ENCODE peak calls at places on chromosomes 13 and 19, in eight cellular contexts. O, F, R, X, L, S, J and C are unnamed samples.

GRCh38 chr19:50198431-50199253 is 4.8 kb upstream of the MYH14 start:
- DNase-seq in O (no peak), F (no peak), R (no peak), X (no peak), L (no peak), S (no peak), J (no peak), C (no peak)

GRCh38 chr19:48962029-48962848 is 2.9 kb upstream of the FTL start:
- DNase-seq in O (no peak), F (peak; percentile 34), R (no peak), X (peak; percentile 83), L (no peak), S (no peak), J (no peak), C (peak; percentile 94)

GRCh38 chr19:7478843-7479227 is 10.0 kb downstream of the PEX11G start:
- DNase-seq in O (no peak), F (no peak), R (no peak), X (no peak), L (no peak), S (no peak), J (no peak), C (no peak)

GRCh38 chr19:29476528-29476927 is 49.3 kb upstream of the VSTM2B start:
- DNase-seq in O (no peak), F (no peak), R (no peak), X (no peak), L (no peak), S (no peak), J (no peak), C (no peak)

GRCh38 chr13:23899555-23899954 is 2.3 kb upstream of the C1QTNF9B start:
- DNase-seq in O (no peak), F (no peak), R (no peak), X (peak; percentile 76), L (peak; percentile 14), S (no peak), J (no peak), C (no peak)

GRCh38 chr13:46896346-46897138 is at the start of gene HTR2A:
- DNase-seq in O (peak; percentile 63), F (no peak), R (no peak), X (no peak), L (no peak), S (no peak), J (no peak), C (peak; percentile 38)

GRCh38 chr13:89687066-89687465 is 1660.4 kb upstream of the MIR17HG start:
- DNase-seq in O (no peak), F (no peak), R (no peak), X (no peak), L (no peak), S (no peak), J (no peak), C (no peak)

GRCh38 chr13:86945596-86945995 is 725.6 kb upstream of the SLITRK5 start:
- DNase-seq in O (no peak), F (no peak), R (no peak), X (no peak), L (no peak), S (no peak), J (no peak), C (no peak)

GRCh38 chr19:4609878-4610511 is 29.3 kb upstream of the TNFAIP8L1 start:
- DNase-seq in O (no peak), F (no peak), R (peak; percentile 3), X (peak; percentile 55), L (peak; percentile 36), S (no peak), J (no peak), C (peak; percentile 77)

GRCh38 chr13:80086304-80086721 is 254.6 kb downstream of the SPRY2 start:
- DNase-seq in O (no peak), F (no peak), R (no peak), X (no peak), L (peak; percentile 17), S (no peak), J (no peak), C (no peak)

GRCh38 chr19:48795855-48796142 is 15.0 kb downstream of the BCAT2 start:
- DNase-seq in O (no peak), F (no peak), R (no peak), X (no peak), L (no peak), S (no peak), J (no peak), C (no peak)

GRCh38 chr13:88648598-88649373 is 977.6 kb downstream of the SLITRK5 start:
- DNase-seq in O (no peak), F (no peak), R (no peak), X (peak; percentile 67), L (no peak), S (no peak), J (no peak), C (no peak)

GRCh38 chr19:42471554-42472249 is 29.0 kb upstream of the CXCL17 start:
- DNase-seq in O (no peak), F (no peak), R (no peak), X (no peak), L (no peak), S (no peak), J (no peak), C (peak; percentile 44)

GRCh38 chr13:71758823-71759222 is 108.2 kb downstream of the DACH1 start:
- DNase-seq in O (no peak), F (no peak), R (no peak), X (no peak), L (no peak), S (no peak), J (no peak), C (no peak)

GRCh38 chr19:29268103-29268502 is 55.2 kb upstream of the UQCRFS1 start:
- DNase-seq in O (no peak), F (no peak), R (no peak), X (no peak), L (no peak), S (no peak), J (no peak), C (no peak)

GRCh38 chr13:79245937-79246574 is 160.0 kb downstream of the RBM26 start:
- DNase-seq in O (no peak), F (no peak), R (no peak), X (peak; percentile 7), L (peak; percentile 37), S (no peak), J (no peak), C (no peak)

GRCh38 chr13:99307247-99307646 is at the start of gene GPR183:
- DNase-seq in O (no peak), F (no peak), R (no peak), X (peak; percentile 58), L (no peak), S (no peak), J (no peak), C (no peak)

GRCh38 chr13:22080832-22081231 is 410.0 kb downstream of the FGF9 start:
- DNase-seq in O (no peak), F (no peak), R (no peak), X (no peak), L (peak; percentile 11), S (no peak), J (no peak), C (no peak)

GRCh38 chr13:106376411-106377112 is 158.9 kb downstream of the EFNB2 start:
- DNase-seq in O (peak; percentile 41), F (no peak), R (peak; percentile 59), X (no peak), L (peak; percentile 9), S (no peak), J (no peak), C (no peak)

GRCh38 chr19:1460033-1460995 is 10.4 kb downstream of the APC2 start:
- DNase-seq in O (no peak), F (no peak), R (no peak), X (no peak), L (no peak), S (no peak), J (no peak), C (no peak)

GRCh38 chr13:47025791-47026419 is 129.1 kb upstream of the HTR2A start:
- DNase-seq in O (no peak), F (no peak), R (no peak), X (no peak), L (no peak), S (no peak), J (no peak), C (no peak)

GRCh38 chr13:114004416-114005205 is 30.7 kb upstream of the C13orf46 start:
- DNase-seq in O (no peak), F (no peak), R (peak; percentile 75), X (no peak), L (no peak), S (no peak), J (peak; percentile 64), C (peak; percentile 40)

GRCh38 chr19:28556371-28556770 is 656.6 kb downstream of the UQCRFS1 start:
- DNase-seq in O (no peak), F (no peak), R (no peak), X (peak; percentile 55), L (peak; percentile 17), S (no peak), J (no peak), C (no peak)

GRCh38 chr19:5308471-5309437 is 31.9 kb downstream of the PTPRS start:
- DNase-seq in O (peak; percentile 71), F (no peak), R (no peak), X (peak; percentile 55), L (peak; percentile 71), S (no peak), J (peak; percentile 41), C (peak; percentile 67)

GRCh38 chr13:98158172-98158907 is 15.4 kb downstream of the FARP1 start:
- DNase-seq in O (no peak), F (no peak), R (no peak), X (no peak), L (no peak), S (no peak), J (no peak), C (no peak)

GRCh38 chr19:7293795-7294570 is at the start of gene INSR:
- DNase-seq in O (peak; percentile 82), F (no peak), R (peak; percentile 71), X (peak; percentile 89), L (peak; percentile 81), S (peak; percentile 46), J (peak; percentile 59), C (peak; percentile 84)

GRCh38 chr13:64753606-64754005 is 2476.5 kb downstream of the PCDH9 start:
- DNase-seq in O (no peak), F (no peak), R (no peak), X (no peak), L (no peak), S (no peak), J (no peak), C (no peak)

GRCh38 chr19:50003810-50004419 is 21.3 kb downstream of the VRK3 start:
- DNase-seq in O (peak; percentile 36), F (no peak), R (peak; percentile 70), X (no peak), L (no peak), S (peak; percentile 7), J (no peak), C (peak; percentile 28)